ENCODE peak calls at places on chromosome 15, in ten cellular contexts. Q, X, G, P, H, F, M, K, I and T are unnamed samples.

GRCh38 chr15:68428431-68428940 is 3.5 kb downstream of the ITGA11 start:
- DNase-seq in X (no peak), Q (no peak), M (no peak), P (no peak), F (no peak), K (peak; percentile 23), H (no peak), G (no peak), I (no peak), T (no peak)

GRCh38 chr15:40723919-40724318 is 28.9 kb downstream of the RAD51 start:
- DNase-seq in I (no peak), G (no peak), P (no peak), M (no peak), F (no peak), K (no peak), X (no peak), H (no peak), Q (no peak), T (no peak)

GRCh38 chr15:79916424-79916823 is 19.6 kb upstream of the MTHFS start:
- DNase-seq in Q (no peak), K (no peak), M (no peak), H (no peak), P (peak; percentile 59), F (no peak), G (peak; percentile 31), I (no peak), X (no peak), T (no peak)

GRCh38 chr15:101258238-101259144 is 6.6 kb upstream of the CHSY1 start:
- DNase-seq in Q (peak; percentile 71), M (no peak), K (no peak), X (no peak), G (peak; percentile 80), H (no peak), F (peak; percentile 73), I (peak; percentile 65), P (peak; percentile 87), T (no peak)

GRCh38 chr15:62845239-62846126 is 197.1 kb upstream of the TPM1 start:
- DNase-seq in G (peak; percentile 46), X (no peak), F (no peak), Q (no peak), P (no peak), H (no peak), I (no peak), M (no peak), K (no peak), T (no peak)

GRCh38 chr15:31034152-31034551 is 42.7 kb upstream of the MTMR10 start:
- DNase-seq in X (no peak), Q (no peak), I (no peak), M (no peak), F (no peak), H (no peak), P (no peak), K (no peak), G (peak; percentile 23), T (no peak)

GRCh38 chr15:81363261-81363660 is 10.8 kb downstream of the TMC3 start:
- DNase-seq in F (no peak), M (no peak), K (no peak), Q (no peak), I (no peak), P (no peak), H (no peak), X (no peak), G (no peak), T (no peak)

GRCh38 chr15:53378096-53378620 is 381.3 kb downstream of the WDR72 start:
- DNase-seq in F (no peak), Q (no peak), G (no peak), P (no peak), K (no peak), X (no peak), I (no peak), H (no peak), M (no peak), T (no peak)

GRCh38 chr15:62850791-62851291 is 191.7 kb upstream of the TPM1 start:
- DNase-seq in G (no peak), Q (no peak), X (no peak), M (no peak), P (no peak), H (no peak), K (no peak), I (no peak), F (no peak), T (no peak)

GRCh38 chr15:77369168-77369567 is 50.7 kb downstream of the PEAK1 start:
- DNase-seq in I (no peak), G (no peak), P (no peak), F (no peak), M (no peak), X (no peak), H (no peak), K (no peak), Q (no peak), T (no peak)

GRCh38 chr15:40498418-40498817 is 27.6 kb downstream of the CHST14 start:
- DNase-seq in I (no peak), H (no peak), F (no peak), Q (no peak), K (no peak), X (no peak), P (peak; percentile 45), G (no peak), M (no peak), T (no peak)

GRCh38 chr15:25372298-25372697 is 66.5 kb downstream of the UBE3A start:
- DNase-seq in P (peak; percentile 73), H (no peak), Q (no peak), I (no peak), M (no peak), F (no peak), K (no peak), G (no peak), X (no peak), T (no peak)

GRCh38 chr15:89395461-89395875 is 60.8 kb upstream of the POLG start:
- DNase-seq in F (no peak), P (no peak), Q (no peak), G (no peak), H (no peak), K (no peak), I (no peak), M (no peak), X (no peak), T (no peak)
- H3K27me3 ChIP-seq in F (peaks cover 25% of the 10 kb centered on the region), P (peaks cover 37% of the 10 kb centered on the region), Q (peaks cover 15% of the 10 kb centered on the region), G (peaks cover 92% of the 10 kb centered on the region), H (peaks cover 79% of the 10 kb centered on the region), K (peaks cover 8% of the 10 kb centered on the region), I (peaks cover 18% of the 10 kb centered on the region), M (peaks cover 61% of the 10 kb centered on the region), X (peaks cover 90% of the 10 kb centered on the region), T (peaks cover 14% of the 10 kb centered on the region)

GRCh38 chr15:74403590-74403919 is 30.2 kb downstream of the SEMA7A start:
- DNase-seq in F (no peak), H (no peak), G (no peak), P (no peak), Q (no peak), I (no peak), K (no peak), M (no peak), X (no peak), T (no peak)
- H3K4me3 ChIP-seq in F (no peak overlapping the region), H (no peak overlapping the region), G (no peak overlapping the region), P (no peak overlapping the region), Q (no peak overlapping the region), I (no peak overlapping the region), K (no peak overlapping the region), M (no peak overlapping the region), X (no peak overlapping the region), T (no peak overlapping the region)

GRCh38 chr15:35293353-35294130 is 208.4 kb upstream of the NANOGP8 start:
- DNase-seq in M (no peak), F (no peak), P (peak; percentile 70), Q (no peak), H (no peak), X (no peak), K (no peak), G (peak; percentile 39), I (no peak), T (no peak)
- H3K9me3 ChIP-seq in M (no peaks in the 10 kb centered on the region), F (no peaks in the 10 kb centered on the region), P (no peaks in the 10 kb centered on the region), Q (no peaks in the 10 kb centered on the region), H (no peaks in the 10 kb centered on the region), X (no peaks in the 10 kb centered on the region), K (no peaks in the 10 kb centered on the region), G (no peaks in the 10 kb centered on the region), I (no peaks in the 10 kb centered on the region), T (no peaks in the 10 kb centered on the region)

GRCh38 chr15:28093761-28094535 is 5.2 kb downstream of the OCA2 start:
- DNase-seq in F (peak; percentile 38), G (no peak), K (peak; percentile 62), Q (no peak), I (peak; percentile 50), M (no peak), H (no peak), P (no peak), X (no peak), T (peak; percentile 62)
- H3K27me3 ChIP-seq in F (peaks cover 23% of the 10 kb centered on the region), G (peaks cover 50% of the 10 kb centered on the region), K (no peaks in the 10 kb centered on the region), Q (peaks cover 5% of the 10 kb centered on the region), I (no peaks in the 10 kb centered on the region), M (peaks cover 27% of the 10 kb centered on the region), H (peaks cover 45% of the 10 kb centered on the region), P (peaks cover 22% of the 10 kb centered on the region), X (peaks cover 56% of the 10 kb centered on the region), T (no peaks in the 10 kb centered on the region)

GRCh38 chr15:50181206-50181982 is 602 bp upstream of the SLC27A2 start:
- DNase-seq in H (no peak), Q (no peak), X (no peak), F (no peak), K (no peak), M (no peak), P (no peak), G (no peak), I (peak; percentile 53), T (no peak)

GRCh38 chr15:50180578-50180977 is 1.4 kb upstream of the SLC27A2 start:
- DNase-seq in Q (no peak), I (no peak), F (no peak), H (no peak), X (no peak), K (no peak), G (no peak), P (no peak), M (no peak), T (no peak)

GRCh38 chr15:50181983-50182232 is at the start of gene SLC27A2:
- DNase-seq in F (peak; percentile 68), H (peak; percentile 64), K (no peak), G (peak; percentile 80), X (no peak), M (peak; percentile 76), I (peak; percentile 78), P (peak; percentile 3), Q (peak; percentile 46), T (no peak)

GRCh38 chr15:50183112-50183794 is 1.3 kb downstream of the SLC27A2 start:
- DNase-seq in X (no peak), G (no peak), I (no peak), H (no peak), Q (no peak), K (no peak), P (no peak), M (no peak), F (peak; percentile 22), T (no peak)

GRCh38 chr15:50182233-50183013 is 427 bp downstream of the SLC27A2 start:
- DNase-seq in X (no peak), I (peak; percentile 44), P (peak; percentile 24), H (peak; percentile 61), F (peak; percentile 25), M (peak; percentile 69), K (no peak), G (peak; percentile 48), Q (peak; percentile 33), T (no peak)
- H3K4me3 ChIP-seq in X (peak overlapping the region; percentile 48), I (peak overlapping the region; percentile 40), P (peak overlapping the region; percentile 48), H (peak overlapping the region; percentile 70), F (peak overlapping the region; percentile 82), M (peak overlapping the region; percentile 58), K (peak overlapping the region; percentile 37), G (peak overlapping the region; percentile 91), Q (peak overlapping the region; percentile 87), T (peak overlapping the region; percentile 65)